ENCODE peak calls at places on chromosomes 12 and 14, in six cellular contexts. One of them, this sample, is unnamed.

GRCh38 chr12:14885718-14886201 is at the start of gene MGP:
- DNase-seq in adrenal gland: peak
- DNase-seq in gastrocnemius medialis: peak
- DNase-seq in transverse colon: peak
- DNase-seq in right lobe of liver: no peak
- DNase-seq in uterus: peak
- DNase-seq in this sample: no peak

GRCh38 chr14:32203928-32204357 is 874 bp upstream of the RNU6-8 start:
- DNase-seq in adrenal gland: peak
- DNase-seq in gastrocnemius medialis: peak
- DNase-seq in transverse colon: peak
- DNase-seq in right lobe of liver: no peak
- DNase-seq in uterus: no peak
- DNase-seq in this sample: no peak

GRCh38 chr12:30753233-30753632 is 1.5 kb downstream of the CAPRIN2 start:
- DNase-seq in adrenal gland: no peak
- DNase-seq in gastrocnemius medialis: no peak
- DNase-seq in transverse colon: no peak
- DNase-seq in right lobe of liver: no peak
- DNase-seq in uterus: no peak
- DNase-seq in this sample: no peak

GRCh38 chr14:92513204-92513965 is at the start of gene RIN3:
- DNase-seq in adrenal gland: peak
- DNase-seq in gastrocnemius medialis: no peak
- DNase-seq in transverse colon: peak
- DNase-seq in right lobe of liver: peak
- DNase-seq in uterus: peak
- DNase-seq in this sample: peak

GRCh38 chr12:50971946-50972345 is 19.6 kb downstream of the HIGD1C start:
- DNase-seq in adrenal gland: no peak
- DNase-seq in gastrocnemius medialis: no peak
- DNase-seq in transverse colon: no peak
- DNase-seq in right lobe of liver: no peak
- DNase-seq in uterus: no peak
- DNase-seq in this sample: no peak

GRCh38 chr14:64196668-64197411 is 97.3 kb downstream of the ESR2 start:
- DNase-seq in adrenal gland: peak
- DNase-seq in gastrocnemius medialis: peak
- DNase-seq in transverse colon: no peak
- DNase-seq in right lobe of liver: peak
- DNase-seq in uterus: no peak
- DNase-seq in this sample: no peak

GRCh38 chr12:75715323-75715644 is 203.9 kb upstream of the KRR1 start:
- DNase-seq in adrenal gland: no peak
- DNase-seq in gastrocnemius medialis: no peak
- DNase-seq in transverse colon: no peak
- DNase-seq in right lobe of liver: no peak
- DNase-seq in uterus: no peak
- DNase-seq in this sample: no peak

GRCh38 chr14:95533822-95534221 is 1.0 kb upstream of the GLRX5 start:
- DNase-seq in adrenal gland: no peak
- DNase-seq in gastrocnemius medialis: no peak
- DNase-seq in transverse colon: no peak
- DNase-seq in right lobe of liver: peak
- DNase-seq in uterus: no peak
- DNase-seq in this sample: no peak

GRCh38 chr12:56521590-56522371 is at the start of gene RBMS2:
- DNase-seq in adrenal gland: peak
- DNase-seq in gastrocnemius medialis: peak
- DNase-seq in transverse colon: peak
- DNase-seq in right lobe of liver: peak
- DNase-seq in uterus: peak
- DNase-seq in this sample: peak

GRCh38 chr12:21073822-21074460 is 57.1 kb upstream of the SLCO1B1 start:
- DNase-seq in adrenal gland: no peak
- DNase-seq in gastrocnemius medialis: no peak
- DNase-seq in transverse colon: no peak
- DNase-seq in right lobe of liver: peak
- DNase-seq in uterus: no peak
- DNase-seq in this sample: peak

GRCh38 chr12:121725420-121725819 is 12.9 kb downstream of the TMEM120B start:
- DNase-seq in adrenal gland: no peak
- DNase-seq in gastrocnemius medialis: no peak
- DNase-seq in transverse colon: no peak
- DNase-seq in right lobe of liver: no peak
- DNase-seq in uterus: no peak
- DNase-seq in this sample: no peak

GRCh38 chr12:22256076-22256475 is 78.4 kb downstream of the ST8SIA1 start:
- DNase-seq in adrenal gland: no peak
- DNase-seq in gastrocnemius medialis: no peak
- DNase-seq in transverse colon: no peak
- DNase-seq in right lobe of liver: no peak
- DNase-seq in uterus: peak
- DNase-seq in this sample: no peak

GRCh38 chr12:63018273-63018672 is 83.3 kb upstream of the PPM1H start:
- DNase-seq in adrenal gland: no peak
- DNase-seq in gastrocnemius medialis: no peak
- DNase-seq in transverse colon: no peak
- DNase-seq in right lobe of liver: no peak
- DNase-seq in uterus: no peak
- DNase-seq in this sample: no peak

GRCh38 chr14:96639550-96639949 is 137.4 kb downstream of the PAPOLA start:
- DNase-seq in adrenal gland: no peak
- DNase-seq in gastrocnemius medialis: no peak
- DNase-seq in transverse colon: no peak
- DNase-seq in right lobe of liver: no peak
- DNase-seq in uterus: peak
- DNase-seq in this sample: no peak

GRCh38 chr12:98084950-98085349 is 430.4 kb upstream of the TMPO start:
- DNase-seq in adrenal gland: no peak
- DNase-seq in gastrocnemius medialis: no peak
- DNase-seq in transverse colon: no peak
- DNase-seq in right lobe of liver: no peak
- DNase-seq in uterus: no peak
- DNase-seq in this sample: no peak

GRCh38 chr14:25953532-25954144 is 644.2 kb downstream of the NOVA1 start:
- DNase-seq in adrenal gland: peak
- DNase-seq in gastrocnemius medialis: peak
- DNase-seq in transverse colon: peak
- DNase-seq in right lobe of liver: no peak
- DNase-seq in uterus: peak
- DNase-seq in this sample: no peak

GRCh38 chr12:113333877-113334785 is 778 bp downstream of the SLC8B1 start:
- DNase-seq in adrenal gland: peak
- DNase-seq in gastrocnemius medialis: no peak
- DNase-seq in transverse colon: peak
- DNase-seq in right lobe of liver: no peak
- DNase-seq in uterus: no peak
- DNase-seq in this sample: no peak

GRCh38 chr12:116282371-116283286 is 5.1 kb upstream of the MED13L start:
- DNase-seq in adrenal gland: no peak
- DNase-seq in gastrocnemius medialis: no peak
- DNase-seq in transverse colon: no peak
- DNase-seq in right lobe of liver: no peak
- DNase-seq in uterus: no peak
- DNase-seq in this sample: no peak

GRCh38 chr12:49059385-49060232 is 985 bp downstream of the KMT2D start:
- DNase-seq in adrenal gland: no peak
- DNase-seq in gastrocnemius medialis: no peak
- DNase-seq in transverse colon: peak
- DNase-seq in right lobe of liver: peak
- DNase-seq in uterus: no peak
- DNase-seq in this sample: no peak

GRCh38 chr14:91258021-91258618 is 13.6 kb upstream of the GPR68 start:
- DNase-seq in adrenal gland: peak
- DNase-seq in gastrocnemius medialis: peak
- DNase-seq in transverse colon: peak
- DNase-seq in right lobe of liver: no peak
- DNase-seq in uterus: peak
- DNase-seq in this sample: no peak

GRCh38 chr12:69988601-69989194 is 163.7 kb downstream of the MYRFL start:
- DNase-seq in adrenal gland: no peak
- DNase-seq in gastrocnemius medialis: no peak
- DNase-seq in transverse colon: no peak
- DNase-seq in right lobe of liver: no peak
- DNase-seq in uterus: no peak
- DNase-seq in this sample: no peak

GRCh38 chr14:52307870-52308269 is 6.2 kb upstream of the PTGER2 start:
- DNase-seq in adrenal gland: no peak
- DNase-seq in gastrocnemius medialis: no peak
- DNase-seq in transverse colon: no peak
- DNase-seq in right lobe of liver: no peak
- DNase-seq in uterus: no peak
- DNase-seq in this sample: no peak

GRCh38 chr14:45526715-45527549 is 273.9 kb upstream of the MIS18BP1 start:
- DNase-seq in adrenal gland: peak
- DNase-seq in gastrocnemius medialis: no peak
- DNase-seq in transverse colon: no peak
- DNase-seq in right lobe of liver: no peak
- DNase-seq in uterus: no peak
- DNase-seq in this sample: peak

GRCh38 chr12:70277973-70278372 is 34.7 kb downstream of the CNOT2 start:
- DNase-seq in adrenal gland: no peak
- DNase-seq in gastrocnemius medialis: no peak
- DNase-seq in transverse colon: no peak
- DNase-seq in right lobe of liver: no peak
- DNase-seq in uterus: no peak
- DNase-seq in this sample: no peak

GRCh38 chr12:7731499-7731898 is 15.7 kb downstream of the CLEC4C start:
- DNase-seq in adrenal gland: no peak
- DNase-seq in gastrocnemius medialis: no peak
- DNase-seq in transverse colon: no peak
- DNase-seq in right lobe of liver: no peak
- DNase-seq in uterus: no peak
- DNase-seq in this sample: no peak

GRCh38 chr14:87901196-87901595 is 91.8 kb downstream of the GALC start:
- DNase-seq in adrenal gland: peak
- DNase-seq in gastrocnemius medialis: no peak
- DNase-seq in transverse colon: no peak
- DNase-seq in right lobe of liver: no peak
- DNase-seq in uterus: no peak
- DNase-seq in this sample: no peak

GRCh38 chr14:54730156-54730961 is 163.4 kb downstream of the SAMD4A start:
- DNase-seq in adrenal gland: no peak
- DNase-seq in gastrocnemius medialis: no peak
- DNase-seq in transverse colon: peak
- DNase-seq in right lobe of liver: no peak
- DNase-seq in uterus: no peak
- DNase-seq in this sample: no peak

DNA sequence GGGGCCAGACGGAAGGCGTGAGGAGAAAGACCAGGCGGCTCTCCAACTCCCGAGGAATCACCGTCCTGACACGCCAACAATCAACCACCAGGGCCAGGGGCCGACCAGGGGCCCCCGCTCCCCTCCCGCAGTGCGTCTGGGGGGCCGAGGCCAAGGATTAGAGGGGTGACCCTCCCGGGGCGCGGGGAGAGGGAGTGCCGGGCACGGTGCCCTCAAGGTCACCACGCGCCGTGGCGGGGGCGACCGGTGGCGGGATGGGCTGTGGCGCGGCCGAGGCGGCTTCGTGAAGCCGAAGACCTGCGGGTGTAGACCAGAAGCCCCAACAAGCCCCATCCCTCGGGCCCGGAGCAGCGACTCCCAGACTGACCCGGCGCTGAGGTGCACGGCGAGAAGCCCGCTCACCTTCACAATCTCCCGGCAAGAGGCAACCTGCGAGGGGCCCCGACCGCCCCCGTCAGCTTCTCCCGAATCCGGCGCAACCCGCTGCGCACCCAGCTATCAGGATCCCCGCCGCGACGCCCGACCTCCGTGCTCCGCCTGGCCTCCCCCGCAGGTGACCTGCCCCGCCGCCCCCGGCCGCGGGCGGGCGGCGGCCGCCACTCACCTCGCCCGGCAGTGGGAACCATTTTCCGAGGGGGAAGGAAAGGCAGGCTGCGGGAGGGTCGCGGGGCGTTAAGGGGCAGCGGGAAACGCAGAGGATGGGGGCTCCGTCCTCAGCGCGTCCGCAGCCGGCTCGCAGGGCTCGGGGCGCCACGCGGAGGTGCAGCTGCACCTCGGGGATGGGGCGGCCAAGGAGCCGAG is 446 bp downstream of the ATP2B1 start:
- DNase-seq in adrenal gland: peak
- DNase-seq in gastrocnemius medialis: peak
- DNase-seq in transverse colon: peak
- DNase-seq in right lobe of liver: peak
- DNase-seq in uterus: peak
- DNase-seq in this sample: no peak
- TF ChIP-seq POLR2A in adrenal gland: no peak
- TF ChIP-seq POLR2A in gastrocnemius medialis: no peak
- TF ChIP-seq POLR2A in transverse colon: peak
- TF ChIP-seq POLR2A in right lobe of liver: no peak
- TF ChIP-seq POLR2A in uterus: no peak
- TF ChIP-seq POLR2A in this sample: no peak

GRCh38 chr12:110583137-110584059 is at the start of gene PPTC7:
- DNase-seq in adrenal gland: peak
- DNase-seq in gastrocnemius medialis: peak
- DNase-seq in transverse colon: peak
- DNase-seq in right lobe of liver: peak
- DNase-seq in uterus: peak
- DNase-seq in this sample: peak
- TF ChIP-seq POLR2A in adrenal gland: peak
- TF ChIP-seq POLR2A in gastrocnemius medialis: peak
- TF ChIP-seq POLR2A in transverse colon: peak
- TF ChIP-seq POLR2A in right lobe of liver: peak
- TF ChIP-seq POLR2A in uterus: peak
- TF ChIP-seq POLR2A in this sample: peak

GRCh38 chr14:101734241-101734847 is 27.2 kb upstream of the PPP2R5C start:
- DNase-seq in adrenal gland: no peak
- DNase-seq in gastrocnemius medialis: no peak
- DNase-seq in transverse colon: no peak
- DNase-seq in right lobe of liver: no peak
- DNase-seq in uterus: no peak
- DNase-seq in this sample: no peak

GRCh38 chr14:101737414-101738367 is 23.8 kb upstream of the PPP2R5C start:
- DNase-seq in adrenal gland: no peak
- DNase-seq in gastrocnemius medialis: no peak
- DNase-seq in transverse colon: no peak
- DNase-seq in right lobe of liver: no peak
- DNase-seq in uterus: no peak
- DNase-seq in this sample: no peak

GRCh38 chr14:101736071-101736470 is 25.4 kb upstream of the PPP2R5C start:
- DNase-seq in adrenal gland: no peak
- DNase-seq in gastrocnemius medialis: no peak
- DNase-seq in transverse colon: no peak
- DNase-seq in right lobe of liver: no peak
- DNase-seq in uterus: no peak
- DNase-seq in this sample: no peak

GRCh38 chr14:101735453-101735852 is 26.1 kb upstream of the PPP2R5C start:
- DNase-seq in adrenal gland: no peak
- DNase-seq in gastrocnemius medialis: no peak
- DNase-seq in transverse colon: no peak
- DNase-seq in right lobe of liver: no peak
- DNase-seq in uterus: no peak
- DNase-seq in this sample: no peak

GRCh38 chr14:101736585-101736984 is 24.9 kb upstream of the PPP2R5C start:
- DNase-seq in adrenal gland: no peak
- DNase-seq in gastrocnemius medialis: no peak
- DNase-seq in transverse colon: no peak
- DNase-seq in right lobe of liver: no peak
- DNase-seq in uterus: no peak
- DNase-seq in this sample: no peak
- TF ChIP-seq POLR2A in adrenal gland: no peak
- TF ChIP-seq POLR2A in gastrocnemius medialis: no peak
- TF ChIP-seq POLR2A in transverse colon: no peak
- TF ChIP-seq POLR2A in right lobe of liver: no peak
- TF ChIP-seq POLR2A in uterus: no peak
- TF ChIP-seq POLR2A in this sample: no peak

GRCh38 chr14:70642313-70643235 is 858 bp downstream of the TTC9 start:
- DNase-seq in adrenal gland: no peak
- DNase-seq in gastrocnemius medialis: no peak
- DNase-seq in transverse colon: peak
- DNase-seq in right lobe of liver: no peak
- DNase-seq in uterus: no peak
- DNase-seq in this sample: no peak
- TF ChIP-seq POLR2A in adrenal gland: no peak
- TF ChIP-seq POLR2A in gastrocnemius medialis: no peak
- TF ChIP-seq POLR2A in transverse colon: no peak
- TF ChIP-seq POLR2A in right lobe of liver: no peak
- TF ChIP-seq POLR2A in uterus: no peak
- TF ChIP-seq POLR2A in this sample: no peak

This sample was measured in H54.